ENCODE peak calls at places on chromosome 22, in nine cellular contexts. One of them, this sample, is unnamed.

GRCh38 chr22:41776381-41776780 is 24.1 kb upstream of the CCDC134 start:
- DNase-seq in brain pericyte: no peak
- DNase-seq in aorta: no peak
- DNase-seq in nephron progenitor cell: no peak
- DNase-seq in type B pancreatic cell: no peak
- DNase-seq in stimulated activated CD8-positive, alpha-beta memory T cell treated with anti-CD3 and anti-CD28 coated beads, Interleukin-15, amount 100 ng/mL, for 1 hour: no peak
- DNase-seq in KG1: no peak
- DNase-seq in iPS-NIHi11: no peak
- DNase-seq in cardiac fibroblast: no peak
- DNase-seq in this sample: no peak

GRCh38 chr22:39658367-39658766 is 87.8 kb downstream of the CACNA1I start:
- DNase-seq in type B pancreatic cell: no peak
- DNase-seq in cardiac fibroblast: no peak
- DNase-seq in aorta: no peak
- DNase-seq in stimulated activated CD8-positive, alpha-beta memory T cell treated with anti-CD3 and anti-CD28 coated beads, Interleukin-15, amount 100 ng/mL, for 1 hour: no peak
- DNase-seq in nephron progenitor cell: no peak
- DNase-seq in iPS-NIHi11: no peak
- DNase-seq in KG1: no peak
- DNase-seq in brain pericyte: no peak
- DNase-seq in this sample: no peak

GRCh38 chr22:46661221-46661851 is 41.1 kb downstream of the GRAMD4 start:
- DNase-seq in nephron progenitor cell: no peak
- DNase-seq in type B pancreatic cell: no peak
- DNase-seq in cardiac fibroblast: peak; percentile 65
- DNase-seq in stimulated activated CD8-positive, alpha-beta memory T cell treated with anti-CD3 and anti-CD28 coated beads, Interleukin-15, amount 100 ng/mL, for 1 hour: no peak
- DNase-seq in KG1: no peak
- DNase-seq in aorta: no peak
- DNase-seq in brain pericyte: no peak
- DNase-seq in iPS-NIHi11: no peak
- DNase-seq in this sample: no peak

GRCh38 chr22:47201996-47202818 is 439.8 kb downstream of the TBC1D22A start:
- DNase-seq in aorta: no peak
- DNase-seq in iPS-NIHi11: no peak
- DNase-seq in type B pancreatic cell: no peak
- DNase-seq in KG1: no peak
- DNase-seq in cardiac fibroblast: no peak
- DNase-seq in nephron progenitor cell: no peak
- DNase-seq in brain pericyte: no peak
- DNase-seq in stimulated activated CD8-positive, alpha-beta memory T cell treated with anti-CD3 and anti-CD28 coated beads, Interleukin-15, amount 100 ng/mL, for 1 hour: no peak
- DNase-seq in this sample: no peak

GRCh38 chr22:42316988-42317387 is 46.5 kb upstream of the TCF20 start:
- DNase-seq in stimulated activated CD8-positive, alpha-beta memory T cell treated with anti-CD3 and anti-CD28 coated beads, Interleukin-15, amount 100 ng/mL, for 1 hour: no peak
- DNase-seq in cardiac fibroblast: peak; percentile 53
- DNase-seq in iPS-NIHi11: no peak
- DNase-seq in type B pancreatic cell: no peak
- DNase-seq in nephron progenitor cell: no peak
- DNase-seq in KG1: no peak
- DNase-seq in aorta: no peak
- DNase-seq in brain pericyte: no peak
- DNase-seq in this sample: no peak

GRCh38 chr22:49936973-49937757 is 18.7 kb downstream of the CRELD2 start:
- DNase-seq in cardiac fibroblast: no peak
- DNase-seq in aorta: no peak
- DNase-seq in iPS-NIHi11: no peak
- DNase-seq in stimulated activated CD8-positive, alpha-beta memory T cell treated with anti-CD3 and anti-CD28 coated beads, Interleukin-15, amount 100 ng/mL, for 1 hour: no peak
- DNase-seq in nephron progenitor cell: no peak
- DNase-seq in KG1: no peak
- DNase-seq in type B pancreatic cell: no peak
- DNase-seq in brain pericyte: no peak
- DNase-seq in this sample: no peak

GRCh38 chr22:45880091-45880651 is 96.8 kb downstream of the WNT7B start:
- DNase-seq in brain pericyte: no peak
- DNase-seq in iPS-NIHi11: no peak
- DNase-seq in stimulated activated CD8-positive, alpha-beta memory T cell treated with anti-CD3 and anti-CD28 coated beads, Interleukin-15, amount 100 ng/mL, for 1 hour: no peak
- DNase-seq in type B pancreatic cell: peak; percentile 67
- DNase-seq in cardiac fibroblast: no peak
- DNase-seq in nephron progenitor cell: no peak
- DNase-seq in aorta: peak; percentile 20
- DNase-seq in KG1: no peak
- DNase-seq in this sample: peak; percentile 27

GRCh38 chr22:27525711-27526110 is 275.8 kb downstream of the MN1 start:
- DNase-seq in iPS-NIHi11: no peak
- DNase-seq in aorta: no peak
- DNase-seq in type B pancreatic cell: no peak
- DNase-seq in brain pericyte: no peak
- DNase-seq in stimulated activated CD8-positive, alpha-beta memory T cell treated with anti-CD3 and anti-CD28 coated beads, Interleukin-15, amount 100 ng/mL, for 1 hour: no peak
- DNase-seq in nephron progenitor cell: no peak
- DNase-seq in KG1: no peak
- DNase-seq in cardiac fibroblast: no peak
- DNase-seq in this sample: no peak

GRCh38 chr22:22371031-22371541 is 126.5 kb downstream of the VPREB1 start:
- DNase-seq in iPS-NIHi11: no peak
- DNase-seq in aorta: no peak
- DNase-seq in KG1: no peak
- DNase-seq in stimulated activated CD8-positive, alpha-beta memory T cell treated with anti-CD3 and anti-CD28 coated beads, Interleukin-15, amount 100 ng/mL, for 1 hour: no peak
- DNase-seq in nephron progenitor cell: no peak
- DNase-seq in brain pericyte: no peak
- DNase-seq in cardiac fibroblast: peak; percentile 2
- DNase-seq in type B pancreatic cell: no peak
- DNase-seq in this sample: no peak

GRCh38 chr22:45007946-45008852 is 1.6 kb downstream of the PHF21B start:
- DNase-seq in nephron progenitor cell: peak; percentile 65
- DNase-seq in stimulated activated CD8-positive, alpha-beta memory T cell treated with anti-CD3 and anti-CD28 coated beads, Interleukin-15, amount 100 ng/mL, for 1 hour: no peak
- DNase-seq in type B pancreatic cell: no peak
- DNase-seq in aorta: no peak
- DNase-seq in KG1: no peak
- DNase-seq in cardiac fibroblast: no peak
- DNase-seq in iPS-NIHi11: no peak
- DNase-seq in brain pericyte: no peak
- DNase-seq in this sample: peak; percentile 57

GRCh38 chr22:50701428-50702154 is 29.0 kb downstream of the SHANK3 start:
- DNase-seq in cardiac fibroblast: no peak
- DNase-seq in KG1: no peak
- DNase-seq in aorta: peak; percentile 26
- DNase-seq in iPS-NIHi11: no peak
- DNase-seq in brain pericyte: no peak
- DNase-seq in nephron progenitor cell: no peak
- DNase-seq in type B pancreatic cell: no peak
- DNase-seq in stimulated activated CD8-positive, alpha-beta memory T cell treated with anti-CD3 and anti-CD28 coated beads, Interleukin-15, amount 100 ng/mL, for 1 hour: no peak
- DNase-seq in this sample: no peak

GRCh38 chr22:45218974-45219373 is 21.7 kb downstream of the KIAA0930 start:
- DNase-seq in iPS-NIHi11: no peak
- DNase-seq in stimulated activated CD8-positive, alpha-beta memory T cell treated with anti-CD3 and anti-CD28 coated beads, Interleukin-15, amount 100 ng/mL, for 1 hour: no peak
- DNase-seq in nephron progenitor cell: no peak
- DNase-seq in KG1: no peak
- DNase-seq in brain pericyte: no peak
- DNase-seq in aorta: no peak
- DNase-seq in cardiac fibroblast: no peak
- DNase-seq in type B pancreatic cell: no peak
- DNase-seq in this sample: no peak